ENCODE peak calls at places on chromosomes 5 and 9, in seven cellular contexts. Y is foreskin fibroblast; D is RPMI8226; I is stimulated activated naive CD4-positive, alpha-beta T cell; K is NCI-H1694; T is DMS53; X is globus pallidus. O is an unnamed sample.

GRCh38 chr9:89444212-89444611 is 53.7 kb downstream of the SEMA4D start:
- DNase-seq in X (no peak), D (no peak), I (peak; percentile 57), Y (no peak), K (no peak), T (no peak), O (no peak)

GRCh38 chr9:114017741-114018715 is 60.1 kb downstream of the AMBP start:
- DNase-seq in X (no peak), Y (no peak), I (no peak), K (no peak), T (no peak), D (no peak), O (no peak)

GRCh38 chr9:14057347-14058077 is 256.4 kb downstream of the NFIB start:
- DNase-seq in X (no peak), K (no peak), T (no peak), Y (no peak), D (no peak), I (no peak), O (no peak)

GRCh38 chr5:177507596-177508216 is 1.9 kb downstream of the DOK3 start:
- DNase-seq in D (no peak), Y (no peak), X (no peak), I (no peak), K (no peak), T (no peak), O (no peak)

GRCh38 chr9:14687042-14687719 is 6.1 kb downstream of the ZDHHC21 start:
- DNase-seq in X (no peak), I (no peak), K (no peak), T (no peak), D (no peak), Y (peak; percentile 92), O (no peak)

GRCh38 chr9:92718086-92719001 is 46.3 kb downstream of the BICD2 start:
- DNase-seq in I (no peak), T (no peak), D (no peak), X (no peak), K (no peak), Y (no peak), O (no peak)

GRCh38 chr5:5494489-5495402 is 72.3 kb downstream of the ICE1 start:
- DNase-seq in X (peak; percentile 37), I (peak; percentile 84), Y (peak; percentile 85), D (peak; percentile 65), K (no peak), T (peak; percentile 68), O (no peak)

GRCh38 chr5:98458004-98458403 is 315.5 kb upstream of the RGMB start:
- DNase-seq in X (no peak), I (no peak), D (no peak), Y (peak; percentile 65), K (no peak), T (no peak), O (no peak)

GRCh38 chr9:81103597-81104471 is 585.5 kb downstream of the TLE1 start:
- DNase-seq in D (no peak), K (peak; percentile 16), X (no peak), T (peak; percentile 92), Y (peak; percentile 31), I (no peak), O (no peak)

O was measured in D721Med.